ENCODE peak calls at places on chromosomes 2 and 18, in ten cellular contexts. V is Peyer's patch, F is tibial nerve, D is A549, G is K562, T is endothelial cell of umbilical vein, U is HepG2, P is ovary, W is right lobe of liver, O is stomach. M is an unnamed sample.

GRCh38 chr2:36277146-36277808 is 78.3 kb upstream of the CRIM1 start:
- DNase-seq in U (no peak), D (no peak), F (no peak), T (peak; percentile 44), P (no peak), W (no peak), V (no peak), O (no peak), G (no peak), M (no peak)

GRCh38 chr2:228541794-228542193 is 360.3 kb upstream of the SPHKAP start:
- DNase-seq in O (no peak), U (no peak), F (no peak), V (no peak), P (no peak), T (no peak), D (no peak), W (no peak), G (no peak), M (no peak)

GRCh38 chr2:76558157-76558556 is 847.4 kb upstream of the GCFC2 start:
- DNase-seq in D (no peak), V (no peak), O (no peak), F (no peak), T (no peak), G (no peak), P (no peak), U (no peak), W (no peak), M (no peak)

GRCh38 chr18:46289458-46289857 is 185.3 kb downstream of the HAUS1 start:
- DNase-seq in W (no peak), P (no peak), V (no peak), O (no peak), D (no peak), T (no peak), G (no peak), F (no peak), U (no peak), M (no peak)

GRCh38 chr18:40346146-40346545 is 1608.9 kb upstream of the PIK3C3 start:
- DNase-seq in W (no peak), D (no peak), V (no peak), P (no peak), O (no peak), U (no peak), F (no peak), G (no peak), T (no peak), M (no peak)

GRCh38 chr2:59630789-59631188 is 922.7 kb downstream of the BCL11A start:
- DNase-seq in U (no peak), O (no peak), D (no peak), V (no peak), W (no peak), G (no peak), P (no peak), T (no peak), F (no peak), M (no peak)

GRCh38 chr2:46239847-46240181 is 57.4 kb upstream of the EPAS1 start:
- DNase-seq in U (no peak), F (no peak), G (no peak), D (no peak), O (no peak), P (no peak), V (no peak), W (no peak), T (no peak), M (peak; percentile 70)

GRCh38 chr2:50691518-50691917 is 340.4 kb downstream of the NRXN1 start:
- DNase-seq in F (no peak), G (no peak), P (no peak), U (no peak), D (no peak), O (no peak), T (no peak), W (no peak), V (no peak), M (no peak)

GRCh38 chr2:236718207-236718992 is 148.8 kb downstream of the ACKR3 start:
- DNase-seq in D (no peak), W (no peak), O (no peak), T (no peak), F (no peak), G (no peak), U (no peak), V (no peak), P (no peak), M (no peak)

GRCh38 chr18:68623342-68623741 is 91.6 kb downstream of the TMX3 start:
- DNase-seq in W (no peak), V (no peak), P (peak; percentile 10), T (peak; percentile 72), D (peak; percentile 15), G (peak; percentile 10), O (peak; percentile 33), F (no peak), U (peak; percentile 47), M (no peak)

GRCh38 chr18:70030728-70031127 is 83.1 kb upstream of the CD226 start:
- DNase-seq in F (no peak), V (no peak), D (no peak), O (no peak), P (no peak), W (no peak), U (no peak), G (no peak), T (no peak), M (no peak)

GRCh38 chr2:105038383-105039061 is 653 bp downstream of the MRPS9 start:
- DNase-seq in T (no peak), G (no peak), P (no peak), V (no peak), D (peak; percentile 2), F (no peak), U (no peak), W (no peak), O (no peak), M (no peak)

GRCh38 chr2:105344704-105345345 is 7.5 kb downstream of the C2orf49 start:
- DNase-seq in D (peak; percentile 18), W (no peak), F (no peak), G (no peak), V (no peak), T (peak; percentile 62), O (no peak), U (peak; percentile 58), P (no peak), M (no peak)

GRCh38 chr2:58480191-58480590 is 239.1 kb upstream of the FANCL start:
- DNase-seq in U (no peak), F (no peak), D (no peak), O (no peak), T (no peak), V (no peak), G (no peak), W (no peak), P (no peak), M (no peak)

GRCh38 chr2:231200805-231201474 is 2.5 kb downstream of the ARMC9 start:
- DNase-seq in O (no peak), G (peak; percentile 45), V (no peak), U (no peak), W (peak; percentile 17), T (no peak), P (no peak), D (no peak), F (no peak), M (no peak)

GRCh38 chr2:150585221-150585971 is 97.9 kb upstream of the RND3 start:
- DNase-seq in G (no peak), W (no peak), P (no peak), D (no peak), F (no peak), T (no peak), V (no peak), U (no peak), O (no peak), M (no peak)

GRCh38 chr2:150581717-150582472 is 94.4 kb upstream of the RND3 start:
- DNase-seq in W (no peak), P (no peak), T (no peak), D (no peak), G (no peak), U (no peak), V (no peak), F (no peak), O (no peak), M (no peak)

GRCh38 chr2:150586858-150587257 is 99.4 kb upstream of the RND3 start:
- DNase-seq in O (no peak), T (peak; percentile 35), G (no peak), F (no peak), D (peak; percentile 32), P (no peak), V (no peak), W (no peak), U (peak; percentile 15), M (no peak)

GRCh38 chr2:150587547-150588209 is 100.2 kb upstream of the RND3 start:
- DNase-seq in D (no peak), F (no peak), W (no peak), U (no peak), P (no peak), O (no peak), V (no peak), T (no peak), G (no peak), M (no peak)

GRCh38 chr2:150584081-150584480 is 96.6 kb upstream of the RND3 start:
- DNase-seq in W (no peak), G (no peak), U (no peak), V (no peak), P (no peak), T (no peak), O (no peak), D (no peak), F (no peak), M (no peak)
- TF ChIP-seq POLR2A in W (no peak), G (no peak), U (no peak), V (no peak), P (no peak), T (no peak), O (no peak), D (no peak), F (no peak), M (no peak)

GRCh38 chr18:58977801-58978200 is 113.1 kb downstream of the ZNF532 start:
- DNase-seq in G (no peak), T (no peak), P (no peak), U (no peak), F (no peak), D (no peak), W (no peak), O (no peak), V (no peak), M (no peak)
- H3K4me1 ChIP-seq in G (no peaks in the 10 kb centered on the region), T (no peaks in the 10 kb centered on the region), P (peaks cover 2% of the 10 kb centered on the region), U (no peaks in the 10 kb centered on the region), F (no peaks in the 10 kb centered on the region), D (peaks cover 20% of the 10 kb centered on the region), W (no peaks in the 10 kb centered on the region), O (peaks cover 16% of the 10 kb centered on the region), V (no peaks in the 10 kb centered on the region), M (peaks cover 15% of the 10 kb centered on the region)

GRCh38 chr2:55923091-55923977 is at the start of gene EFEMP1:
- DNase-seq in G (no peak), V (peak; percentile 52), O (peak; percentile 69), D (peak; percentile 41), U (no peak), P (peak; percentile 82), W (peak; percentile 45), T (peak; percentile 87), F (peak; percentile 51), M (peak; percentile 73)
- TF ChIP-seq POLR2A in G (no peak), V (no peak), O (no peak), D (peak; percentile 20), U (no peak), P (peak; percentile 66), W (no peak), T (peak; percentile 96), F (no peak), M (no peak)

GRCh38 chr2:8538531-8538930 is 143.3 kb upstream of the ID2 start:
- DNase-seq in T (no peak), O (peak; percentile 17), W (peak; percentile 44), D (no peak), U (no peak), P (no peak), G (no peak), V (no peak), F (no peak), M (peak; percentile 70)
- H3K4me1 ChIP-seq in T (no peaks in the 10 kb centered on the region), O (peaks cover 70% of the 10 kb centered on the region), W (peaks cover 11% of the 10 kb centered on the region), D (no peaks in the 10 kb centered on the region), U (peaks cover 42% of the 10 kb centered on the region), P (peaks cover 7% of the 10 kb centered on the region), G (peaks cover 32% of the 10 kb centered on the region), V (peaks cover 12% of the 10 kb centered on the region), F (no peaks in the 10 kb centered on the region), M (peaks cover 88% of the 10 kb centered on the region)

M was measured in spleen.